ENCODE peak calls at places on chromosome 1, in eight cellular contexts. One of them, this sample, is unnamed.

GRCh38 chr1:210496063-210496462 is 167.4 kb downstream of the HHAT start:
- DNase-seq in NCI-H69: no peak
- DNase-seq in anterior cingulate cortex: peak; percentile 50
- DNase-seq in NCI-H510A treated with DMSO at 0.1 percent for 48 hours: no peak
- DNase-seq in CD4-positive, CD25-positive, alpha-beta regulatory T cell: no peak
- DNase-seq in T-helper 9 cell: no peak
- DNase-seq in GM10248: no peak
- DNase-seq in DMS153: no peak
- DNase-seq in this sample: no peak

GRCh38 chr1:66302810-66303209 is 231.1 kb upstream of the SGIP1 start:
- DNase-seq in NCI-H69: no peak
- DNase-seq in anterior cingulate cortex: no peak
- DNase-seq in NCI-H510A treated with DMSO at 0.1 percent for 48 hours: no peak
- DNase-seq in CD4-positive, CD25-positive, alpha-beta regulatory T cell: peak; percentile 48
- DNase-seq in T-helper 9 cell: no peak
- DNase-seq in GM10248: no peak
- DNase-seq in DMS153: no peak
- DNase-seq in this sample: no peak

GRCh38 chr1:35243681-35244080 is 24.8 kb upstream of the ZMYM4 start:
- DNase-seq in NCI-H69: peak; percentile 30
- DNase-seq in anterior cingulate cortex: no peak
- DNase-seq in NCI-H510A treated with DMSO at 0.1 percent for 48 hours: peak; percentile 86
- DNase-seq in CD4-positive, CD25-positive, alpha-beta regulatory T cell: no peak
- DNase-seq in T-helper 9 cell: no peak
- DNase-seq in GM10248: no peak
- DNase-seq in DMS153: no peak
- DNase-seq in this sample: peak; percentile 4

GRCh38 chr1:172470149-172470548 is 26.3 kb upstream of the PIGC start:
- DNase-seq in NCI-H69: no peak
- DNase-seq in anterior cingulate cortex: no peak
- DNase-seq in NCI-H510A treated with DMSO at 0.1 percent for 48 hours: no peak
- DNase-seq in CD4-positive, CD25-positive, alpha-beta regulatory T cell: no peak
- DNase-seq in T-helper 9 cell: no peak
- DNase-seq in GM10248: no peak
- DNase-seq in DMS153: no peak
- DNase-seq in this sample: no peak

GRCh38 chr1:51843948-51844347 is 34.6 kb downstream of the NRDC start:
- DNase-seq in NCI-H69: no peak
- DNase-seq in anterior cingulate cortex: no peak
- DNase-seq in NCI-H510A treated with DMSO at 0.1 percent for 48 hours: no peak
- DNase-seq in CD4-positive, CD25-positive, alpha-beta regulatory T cell: peak; percentile 14
- DNase-seq in T-helper 9 cell: no peak
- DNase-seq in GM10248: peak; percentile 40
- DNase-seq in DMS153: no peak
- DNase-seq in this sample: no peak

GRCh38 chr1:175725684-175726083 is 17.7 kb downstream of the TNR start:
- DNase-seq in NCI-H69: no peak
- DNase-seq in anterior cingulate cortex: no peak
- DNase-seq in NCI-H510A treated with DMSO at 0.1 percent for 48 hours: no peak
- DNase-seq in CD4-positive, CD25-positive, alpha-beta regulatory T cell: peak; percentile 17
- DNase-seq in T-helper 9 cell: no peak
- DNase-seq in GM10248: peak; percentile 32
- DNase-seq in DMS153: no peak
- DNase-seq in this sample: no peak

GRCh38 chr1:26824735-26825134 is 1.8 kb upstream of the ZDHHC18 start:
- DNase-seq in NCI-H69: no peak
- DNase-seq in anterior cingulate cortex: no peak
- DNase-seq in NCI-H510A treated with DMSO at 0.1 percent for 48 hours: no peak
- DNase-seq in CD4-positive, CD25-positive, alpha-beta regulatory T cell: no peak
- DNase-seq in T-helper 9 cell: no peak
- DNase-seq in GM10248: no peak
- DNase-seq in DMS153: no peak
- DNase-seq in this sample: no peak

GRCh38 chr1:229529639-229530038 is 21.5 kb upstream of the NUP133 start:
- DNase-seq in NCI-H69: no peak
- DNase-seq in anterior cingulate cortex: no peak
- DNase-seq in NCI-H510A treated with DMSO at 0.1 percent for 48 hours: no peak
- DNase-seq in CD4-positive, CD25-positive, alpha-beta regulatory T cell: no peak
- DNase-seq in T-helper 9 cell: no peak
- DNase-seq in GM10248: no peak
- DNase-seq in DMS153: no peak
- DNase-seq in this sample: no peak

GRCh38 chr1:233097546-233098254 is 147.3 kb downstream of the NTPCR start:
- DNase-seq in NCI-H69: no peak
- DNase-seq in anterior cingulate cortex: no peak
- DNase-seq in NCI-H510A treated with DMSO at 0.1 percent for 48 hours: no peak
- DNase-seq in CD4-positive, CD25-positive, alpha-beta regulatory T cell: peak; percentile 5
- DNase-seq in T-helper 9 cell: no peak
- DNase-seq in GM10248: no peak
- DNase-seq in DMS153: no peak
- DNase-seq in this sample: no peak

GRCh38 chr1:63892632-63893395 is 119.0 kb downstream of the ROR1 start:
- DNase-seq in NCI-H69: peak; percentile 71
- DNase-seq in anterior cingulate cortex: peak; percentile 40
- DNase-seq in NCI-H510A treated with DMSO at 0.1 percent for 48 hours: peak; percentile 94
- DNase-seq in CD4-positive, CD25-positive, alpha-beta regulatory T cell: no peak
- DNase-seq in T-helper 9 cell: no peak
- DNase-seq in GM10248: peak; percentile 37
- DNase-seq in DMS153: peak; percentile 86
- DNase-seq in this sample: peak; percentile 80

GRCh38 chr1:64246294-64246917 is 43.0 kb downstream of the UBE2U start:
- DNase-seq in NCI-H69: peak; percentile 56
- DNase-seq in anterior cingulate cortex: no peak
- DNase-seq in NCI-H510A treated with DMSO at 0.1 percent for 48 hours: peak; percentile 79
- DNase-seq in CD4-positive, CD25-positive, alpha-beta regulatory T cell: peak; percentile 30
- DNase-seq in T-helper 9 cell: no peak
- DNase-seq in GM10248: peak; percentile 31
- DNase-seq in DMS153: peak; percentile 36
- DNase-seq in this sample: peak; percentile 36

GRCh38 chr1:71561206-71561605 is 480.4 kb upstream of the ZRANB2 start:
- DNase-seq in NCI-H69: no peak
- DNase-seq in anterior cingulate cortex: no peak
- DNase-seq in NCI-H510A treated with DMSO at 0.1 percent for 48 hours: no peak
- DNase-seq in CD4-positive, CD25-positive, alpha-beta regulatory T cell: no peak
- DNase-seq in T-helper 9 cell: no peak
- DNase-seq in GM10248: no peak
- DNase-seq in DMS153: no peak
- DNase-seq in this sample: no peak